ENCODE peak calls at places on chromosome 12, in four cellular contexts. One of them, this sample, is unnamed.

GRCh38 chr12:12839886-12840285 is 26.7 kb downstream of the DDX47 start:
- DNase-seq in HepG2: no peak
- DNase-seq in WTC11: no peak
- DNase-seq in K562: no peak
- DNase-seq in this sample: no peak

GRCh38 chr12:112303004-112303403 is 79.2 kb downstream of the HECTD4 start:
- DNase-seq in HepG2: no peak
- DNase-seq in WTC11: no peak
- DNase-seq in K562: no peak
- DNase-seq in this sample: peak

GRCh38 chr12:59823535-59823934 is 227.7 kb downstream of the SLC16A7 start:
- DNase-seq in HepG2: no peak
- DNase-seq in WTC11: no peak
- DNase-seq in K562: no peak
- DNase-seq in this sample: no peak

GRCh38 chr12:65462506-65462905 is 184.0 kb downstream of the MSRB3 start:
- DNase-seq in HepG2: no peak
- DNase-seq in WTC11: no peak
- DNase-seq in K562: no peak
- DNase-seq in this sample: no peak

GRCh38 chr12:132481771-132482745 is 7.9 kb upstream of the FBRSL1 start:
- DNase-seq in HepG2: no peak
- DNase-seq in WTC11: no peak
- DNase-seq in K562: no peak
- DNase-seq in this sample: no peak

GRCh38 chr12:52781399-52782082 is 4.4 kb upstream of the KRT76 start:
- DNase-seq in HepG2: no peak
- DNase-seq in WTC11: no peak
- DNase-seq in K562: no peak
- DNase-seq in this sample: no peak

GRCh38 chr12:115433014-115433634 is 749.1 kb upstream of the TBX3 start:
- DNase-seq in HepG2: peak
- DNase-seq in WTC11: no peak
- DNase-seq in K562: no peak
- DNase-seq in this sample: no peak

GRCh38 chr12:132657004-132657727 is 30.0 kb downstream of the POLE start:
- DNase-seq in HepG2: no peak
- DNase-seq in WTC11: no peak
- DNase-seq in K562: no peak
- DNase-seq in this sample: no peak

GRCh38 chr12:126418357-126418756 is 1353.1 kb downstream of the AACS start:
- DNase-seq in HepG2: no peak
- DNase-seq in WTC11: no peak
- DNase-seq in K562: no peak
- DNase-seq in this sample: no peak

GRCh38 chr12:48351022-48351708 is 446 bp upstream of the ZNF641 start:
- DNase-seq in HepG2: peak
- DNase-seq in WTC11: peak
- DNase-seq in K562: no peak
- DNase-seq in this sample: no peak

GRCh38 chr12:70267550-70267949 is 24.3 kb downstream of the CNOT2 start:
- DNase-seq in HepG2: no peak
- DNase-seq in WTC11: no peak
- DNase-seq in K562: no peak
- DNase-seq in this sample: no peak

GRCh38 chr12:42794811-42795210 is 205.3 kb upstream of the PRICKLE1 start:
- DNase-seq in HepG2: no peak
- DNase-seq in WTC11: no peak
- DNase-seq in K562: no peak
- DNase-seq in this sample: no peak

GRCh38 chr12:58593557-58594304 is 326.6 kb downstream of the LRIG3 start:
- DNase-seq in HepG2: no peak
- DNase-seq in WTC11: no peak
- DNase-seq in K562: no peak
- DNase-seq in this sample: no peak

GRCh38 chr12:104356231-104357115 is 52.9 kb downstream of the EID3 start:
- DNase-seq in HepG2: no peak
- DNase-seq in WTC11: no peak
- DNase-seq in K562: no peak
- DNase-seq in this sample: no peak

GRCh38 chr12:131833896-131834641 is 5.9 kb downstream of the MMP17 start:
- DNase-seq in HepG2: no peak
- DNase-seq in WTC11: no peak
- DNase-seq in K562: peak
- DNase-seq in this sample: no peak

GRCh38 chr12:47534695-47535094 is 171.1 kb downstream of the RPAP3 start:
- DNase-seq in HepG2: no peak
- DNase-seq in WTC11: no peak
- DNase-seq in K562: no peak
- DNase-seq in this sample: no peak

GRCh38 chr12:57330989-57331388 is 80.0 kb upstream of the STAC3 start:
- DNase-seq in HepG2: no peak
- DNase-seq in WTC11: no peak
- DNase-seq in K562: no peak
- DNase-seq in this sample: no peak

GRCh38 chr12:132222096-132222807 is 78.0 kb downstream of the NOC4L start:
- DNase-seq in HepG2: peak
- DNase-seq in WTC11: no peak
- DNase-seq in K562: no peak
- DNase-seq in this sample: peak

GRCh38 chr12:63079791-63080395 is 71.1 kb downstream of the AVPR1A start:
- DNase-seq in HepG2: no peak
- DNase-seq in WTC11: no peak
- DNase-seq in K562: no peak
- DNase-seq in this sample: no peak

GRCh38 chr12:116142936-116143882 is 134.3 kb downstream of the MED13L start:
- DNase-seq in HepG2: no peak
- DNase-seq in WTC11: no peak
- DNase-seq in K562: no peak
- DNase-seq in this sample: no peak

GRCh38 chr12:7130791-7131501 is 775 bp downstream of the CLSTN3 start:
- DNase-seq in HepG2: no peak
- DNase-seq in WTC11: peak
- DNase-seq in K562: peak
- DNase-seq in this sample: no peak

GRCh38 chr12:104304261-104305004 is 894 bp downstream of the EID3 start:
- DNase-seq in HepG2: no peak
- DNase-seq in WTC11: no peak
- DNase-seq in K562: no peak
- DNase-seq in this sample: no peak

GRCh38 chr12:1972260-1972659 is 32.0 kb downstream of the DCP1B start:
- DNase-seq in HepG2: no peak
- DNase-seq in WTC11: no peak
- DNase-seq in K562: no peak
- DNase-seq in this sample: no peak

GRCh38 chr12:116525418-116526001 is 33.7 kb upstream of the MAP1LC3B2 start:
- DNase-seq in HepG2: no peak
- DNase-seq in WTC11: no peak
- DNase-seq in K562: no peak
- DNase-seq in this sample: no peak

GRCh38 chr12:75923964-75924666 is 107.5 kb downstream of the PHLDA1 start:
- DNase-seq in HepG2: no peak
- DNase-seq in WTC11: no peak
- DNase-seq in K562: no peak
- DNase-seq in this sample: no peak

GRCh38 chr12:109947511-109947910 is 47.4 kb downstream of the TCHP start:
- DNase-seq in HepG2: no peak
- DNase-seq in WTC11: no peak
- DNase-seq in K562: no peak
- DNase-seq in this sample: no peak

GRCh38 chr12:98644433-98644711 is 216 bp downstream of the IKBIP start:
- DNase-seq in HepG2: no peak
- DNase-seq in WTC11: peak
- DNase-seq in K562: peak
- DNase-seq in this sample: no peak

GRCh38 chr12:131643581-131644452 is 67.1 kb upstream of the SFSWAP start:
- DNase-seq in HepG2: no peak
- DNase-seq in WTC11: no peak
- DNase-seq in K562: no peak
- DNase-seq in this sample: no peak

GRCh38 chr12:42985506-42985905 is 396.0 kb upstream of the PRICKLE1 start:
- DNase-seq in HepG2: no peak
- DNase-seq in WTC11: peak
- DNase-seq in K562: no peak
- DNase-seq in this sample: no peak

GRCh38 chr12:6937481-6938352 is 5.9 kb upstream of the RNU7-1 start:
- DNase-seq in HepG2: peak
- DNase-seq in WTC11: peak
- DNase-seq in K562: peak
- DNase-seq in this sample: peak

GRCh38 chr12:105836235-105836634 is 302.5 kb downstream of the NUAK1 start:
- DNase-seq in HepG2: no peak
- DNase-seq in WTC11: no peak
- DNase-seq in K562: no peak
- DNase-seq in this sample: no peak

GRCh38 chr12:65609359-65609771 is 214.9 kb upstream of the HMGA2 start:
- DNase-seq in HepG2: no peak
- DNase-seq in WTC11: no peak
- DNase-seq in K562: no peak
- DNase-seq in this sample: no peak

GRCh38 chr12:126191037-126191891 is 1126.0 kb downstream of the AACS start:
- DNase-seq in HepG2: no peak
- DNase-seq in WTC11: no peak
- DNase-seq in K562: no peak
- DNase-seq in this sample: no peak

GRCh38 chr12:92185052-92185451 is 39.4 kb upstream of the BTG1 start:
- DNase-seq in HepG2: no peak
- DNase-seq in WTC11: no peak
- DNase-seq in K562: no peak
- DNase-seq in this sample: peak
- TF ChIP-seq ETV6 in HepG2: no peak
- TF ChIP-seq ETV6 in WTC11: no peak
- TF ChIP-seq ETV6 in K562: no peak
- TF ChIP-seq ETV6 in this sample: no peak

DNA sequence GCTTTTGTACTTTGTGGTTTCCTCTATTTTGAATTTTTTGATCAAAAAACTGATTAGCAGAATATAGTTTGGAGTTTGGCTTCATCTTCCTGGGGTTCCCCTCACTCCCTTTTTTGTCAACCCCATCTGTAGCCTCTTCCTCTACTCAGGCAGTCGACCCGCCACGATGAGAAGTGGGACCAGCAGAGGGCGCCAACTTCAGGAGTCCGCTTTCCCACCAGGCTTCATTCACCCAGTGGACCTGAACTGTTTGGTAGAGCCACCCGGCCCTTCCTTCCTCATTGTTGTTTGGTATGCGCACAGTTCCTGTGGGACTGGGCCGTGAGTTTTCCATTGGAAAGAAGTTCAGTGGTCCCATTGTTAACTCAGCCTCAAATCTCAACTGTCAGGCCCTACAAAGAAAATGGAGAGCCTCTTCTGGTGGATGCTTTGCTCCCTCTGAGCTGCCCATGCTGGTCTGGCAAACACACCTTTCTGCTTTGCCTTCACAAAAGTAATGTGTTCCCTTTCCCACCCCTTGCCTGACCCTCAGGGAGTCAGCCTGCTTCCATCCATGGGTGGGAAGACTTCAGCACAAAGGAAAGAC is 21.7 kb downstream of the TMBIM6 start:
- DNase-seq in HepG2: peak
- DNase-seq in WTC11: peak
- DNase-seq in K562: peak
- DNase-seq in this sample: no peak
- TF ChIP-seq ETV6 in HepG2: no peak
- TF ChIP-seq ETV6 in WTC11: no peak
- TF ChIP-seq ETV6 in K562: no peak
- TF ChIP-seq ETV6 in this sample: no peak

GRCh38 chr12:93743229-93743998 is 66.2 kb downstream of the CRADD start:
- DNase-seq in HepG2: no peak
- DNase-seq in WTC11: no peak
- DNase-seq in K562: no peak
- DNase-seq in this sample: no peak
- TF ChIP-seq ETV6 in HepG2: no peak
- TF ChIP-seq ETV6 in WTC11: no peak
- TF ChIP-seq ETV6 in K562: no peak
- TF ChIP-seq ETV6 in this sample: no peak

DNA sequence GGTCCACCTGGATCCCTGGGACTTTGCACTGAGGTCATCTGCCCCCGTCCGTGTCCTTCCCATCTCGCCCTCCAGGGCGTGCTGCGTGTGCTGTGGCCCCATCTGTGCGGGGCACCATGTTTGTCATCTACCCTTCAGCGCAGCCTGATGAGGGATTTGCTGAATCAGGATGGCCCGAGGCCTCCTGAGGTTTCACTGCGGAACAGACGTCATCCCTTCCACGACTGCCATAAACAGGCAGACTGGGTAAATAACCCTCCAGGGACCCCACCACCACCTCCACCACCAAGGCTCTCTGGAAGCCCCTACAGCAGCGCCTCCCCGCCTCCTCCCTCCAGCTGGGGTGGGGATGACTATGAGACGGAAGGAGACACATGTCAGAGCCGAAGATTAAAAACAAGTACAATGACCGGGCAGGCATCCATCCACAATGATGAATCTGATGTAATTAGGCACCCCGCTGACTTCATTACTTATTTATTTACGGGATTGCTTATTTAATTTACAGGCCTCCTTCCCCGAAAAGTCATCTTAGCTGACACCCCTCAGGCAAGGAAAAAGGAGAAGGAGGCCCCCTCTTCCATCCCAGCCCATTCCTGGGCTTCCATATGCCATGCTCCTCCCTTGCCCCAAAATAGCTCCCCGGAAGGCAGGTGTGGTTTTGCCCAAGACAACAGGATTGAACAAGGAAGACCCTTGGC is 39.4 kb downstream of the NCOR2 start:
- DNase-seq in HepG2: no peak
- DNase-seq in WTC11: no peak
- DNase-seq in K562: no peak
- DNase-seq in this sample: no peak
- TF ChIP-seq ETV6 in HepG2: no peak
- TF ChIP-seq ETV6 in WTC11: no peak
- TF ChIP-seq ETV6 in K562: no peak
- TF ChIP-seq ETV6 in this sample: no peak

GRCh38 chr12:120368789-120369475 is at the start of gene MSI1:
- DNase-seq in HepG2: no peak
- DNase-seq in WTC11: peak
- DNase-seq in K562: peak
- DNase-seq in this sample: no peak
- TF ChIP-seq ETV6 in HepG2: no peak
- TF ChIP-seq ETV6 in WTC11: no peak
- TF ChIP-seq ETV6 in K562: no peak
- TF ChIP-seq ETV6 in this sample: no peak

GRCh38 chr12:30000401-30000800 is 216.7 kb upstream of the TMTC1 start:
- DNase-seq in HepG2: no peak
- DNase-seq in WTC11: no peak
- DNase-seq in K562: no peak
- DNase-seq in this sample: no peak
- TF ChIP-seq ETV6 in HepG2: no peak
- TF ChIP-seq ETV6 in WTC11: no peak
- TF ChIP-seq ETV6 in K562: no peak
- TF ChIP-seq ETV6 in this sample: no peak

GRCh38 chr12:77387214-77387613 is 321.8 kb upstream of the E2F7 start:
- DNase-seq in HepG2: no peak
- DNase-seq in WTC11: no peak
- DNase-seq in K562: no peak
- DNase-seq in this sample: no peak
- TF ChIP-seq ETV6 in HepG2: no peak
- TF ChIP-seq ETV6 in WTC11: no peak
- TF ChIP-seq ETV6 in K562: no peak
- TF ChIP-seq ETV6 in this sample: no peak